ENCODE peak calls at places on chromosomes 5 and 9, in nine cellular contexts. P is HT-29; S is mesothelial cell of epicardium; E is heart left ventricle; L is GM12865; A is AG20443; Y is activated CD4-positive, alpha-beta T cell treated with anti-CD3 and anti-CD28 coated beads, Interleukin-2, amount 10 ng/mL, durations not matched to agents 7 days and 5 days; G is NCI-H524; B is NCI-H2081 treated with DMSO at 0.1 percent for 48 hours. J is an unnamed sample.

GRCh38 chr5:113276493-113276892 is 158.3 kb downstream of the TSSK1B start:
- DNase-seq in P (no peak), S (no peak), E (no peak), L (no peak), A (no peak), Y (no peak), G (no peak), B (no peak), J (no peak)

GRCh38 chr9:12680341-12680740 is 12.8 kb upstream of the TYRP1 start:
- DNase-seq in P (no peak), S (no peak), E (no peak), L (no peak), A (peak; percentile 34), Y (no peak), G (no peak), B (no peak), J (no peak)

GRCh38 chr5:143030349-143030748 is 260.2 kb downstream of the ARHGAP26 start:
- DNase-seq in P (no peak), S (no peak), E (no peak), L (no peak), A (no peak), Y (peak; percentile 23), G (no peak), B (no peak), J (no peak)

GRCh38 chr5:53423724-53424123 is 56.7 kb upstream of the FST start:
- DNase-seq in P (no peak), S (no peak), E (no peak), L (no peak), A (no peak), Y (no peak), G (no peak), B (no peak), J (no peak)

GRCh38 chr9:75531588-75531987 is 358.9 kb upstream of the PCSK5 start:
- DNase-seq in P (no peak), S (no peak), E (no peak), L (no peak), A (no peak), Y (no peak), G (no peak), B (no peak), J (no peak)

GRCh38 chr5:132237670-132238069 is 10.0 kb upstream of the P4HA2 start:
- DNase-seq in P (no peak), S (no peak), E (no peak), L (no peak), A (no peak), Y (no peak), G (no peak), B (no peak), J (no peak)

GRCh38 chr5:115068239-115069086 is 101.2 kb downstream of the TRIM36 start:
- DNase-seq in P (no peak), S (no peak), E (no peak), L (peak; percentile 79), A (no peak), Y (peak; percentile 6), G (no peak), B (no peak), J (no peak)

GRCh38 chr9:13033959-13034695 is 245.4 kb downstream of the MPDZ start:
- DNase-seq in P (peak; percentile 66), S (peak; percentile 84), E (peak; percentile 56), L (peak; percentile 40), A (peak; percentile 87), Y (no peak), G (peak; percentile 80), B (peak; percentile 84), J (no peak)

GRCh38 chr5:128053291-128053954 is 30.1 kb upstream of the SLC12A2 start:
- DNase-seq in P (no peak), S (no peak), E (no peak), L (no peak), A (no peak), Y (no peak), G (no peak), B (no peak), J (no peak)

GRCh38 chr9:101453776-101454570 is 18.4 kb upstream of the ALDOB start:
- DNase-seq in P (no peak), S (no peak), E (no peak), L (no peak), A (no peak), Y (no peak), G (no peak), B (no peak), J (no peak)

GRCh38 chr5:171272996-171273970 is 35.8 kb upstream of the TLX3 start:
- DNase-seq in P (peak; percentile 60), S (no peak), E (no peak), L (peak; percentile 47), A (peak; percentile 20), Y (peak; percentile 7), G (peak; percentile 43), B (no peak), J (no peak)

GRCh38 chr9:19481971-19482404 is 73.2 kb downstream of the ACER2 start:
- DNase-seq in P (no peak), S (no peak), E (no peak), L (no peak), A (no peak), Y (no peak), G (no peak), B (no peak), J (no peak)

GRCh38 chr9:136380381-136380780 is 6.9 kb upstream of the CARD9 start:
- DNase-seq in P (no peak), S (no peak), E (no peak), L (no peak), A (no peak), Y (no peak), G (no peak), B (no peak), J (no peak)

GRCh38 chr9:122116040-122116439 is 22.9 kb upstream of the TTLL11 start:
- DNase-seq in P (no peak), S (no peak), E (no peak), L (no peak), A (no peak), Y (no peak), G (no peak), B (no peak), J (no peak)

GRCh38 chr5:41748631-41749030 is 121.6 kb downstream of the OXCT1 start:
- DNase-seq in P (no peak), S (no peak), E (no peak), L (peak; percentile 88), A (no peak), Y (no peak), G (no peak), B (no peak), J (no peak)

GRCh38 chr5:153372433-153373167 is 117.9 kb upstream of the GRIA1 start:
- DNase-seq in P (no peak), S (no peak), E (no peak), L (no peak), A (no peak), Y (no peak), G (no peak), B (peak; percentile 57), J (no peak)

GRCh38 chr9:124661184-124661755 is 109.8 kb downstream of the NR6A1 start:
- DNase-seq in P (peak; percentile 8), S (no peak), E (no peak), L (no peak), A (no peak), Y (no peak), G (peak; percentile 49), B (peak; percentile 15), J (no peak)

GRCh38 chr5:143401846-143402463 is 1.5 kb downstream of the NR3C1 start:
- DNase-seq in P (no peak), S (no peak), E (no peak), L (peak; percentile 68), A (no peak), Y (peak; percentile 44), G (peak; percentile 48), B (no peak), J (no peak)

GRCh38 chr5:99141534-99142135 is 212.8 kb upstream of the CHD1 start:
- DNase-seq in P (no peak), S (no peak), E (no peak), L (no peak), A (no peak), Y (no peak), G (no peak), B (no peak), J (no peak)

GRCh38 chr9:127721391-127721821 is 5.5 kb downstream of the TTC16 start:
- DNase-seq in P (peak; percentile 79), S (no peak), E (peak; percentile 43), L (no peak), A (no peak), Y (no peak), G (no peak), B (no peak), J (no peak)

GRCh38 chr5:74272019-74272775 is 368.3 kb downstream of the ENC1 start:
- DNase-seq in P (no peak), S (no peak), E (no peak), L (no peak), A (peak; percentile 71), Y (no peak), G (no peak), B (no peak), J (no peak)

GRCh38 chr5:158050401-158050800 is 191.5 kb upstream of the CLINT1 start:
- DNase-seq in P (no peak), S (no peak), E (no peak), L (no peak), A (peak; percentile 21), Y (no peak), G (no peak), B (no peak), J (no peak)

GRCh38 chr5:134053840-134054338 is 49.1 kb upstream of the VDAC1 start:
- DNase-seq in P (peak; percentile 91), S (no peak), E (no peak), L (no peak), A (no peak), Y (peak; percentile 30), G (no peak), B (no peak), J (no peak)

GRCh38 chr9:115170674-115171073 is 52.7 kb upstream of the TNC start:
- DNase-seq in P (peak; percentile 56), S (no peak), E (no peak), L (no peak), A (peak; percentile 56), Y (no peak), G (no peak), B (no peak), J (no peak)

GRCh38 chr9:100473271-100474081 is 527 bp downstream of the TMEFF1 start:
- DNase-seq in P (no peak), S (peak; percentile 64), E (peak; percentile 63), L (peak; percentile 34), A (peak; percentile 77), Y (peak; percentile 14), G (peak; percentile 62), B (no peak), J (no peak)

GRCh38 chr5:159536626-159537025 is 206.3 kb upstream of the IL12B start:
- DNase-seq in P (no peak), S (no peak), E (no peak), L (no peak), A (no peak), Y (no peak), G (no peak), B (no peak), J (no peak)

GRCh38 chr5:68873198-68873597 is 220.6 kb upstream of the SLC30A5 start:
- DNase-seq in P (no peak), S (no peak), E (no peak), L (no peak), A (no peak), Y (no peak), G (peak; percentile 35), B (no peak), J (no peak)

GRCh38 chr9:132631280-132631679 is 38.5 kb downstream of the DDX31 start:
- DNase-seq in P (no peak), S (no peak), E (no peak), L (no peak), A (peak; percentile 40), Y (no peak), G (no peak), B (no peak), J (no peak)

GRCh38 chr5:150632305-150633160 is 7.9 kb upstream of the SYNPO start:
- DNase-seq in P (no peak), S (no peak), E (peak; percentile 45), L (no peak), A (no peak), Y (no peak), G (peak; percentile 96), B (no peak), J (no peak)

GRCh38 chr5:76742586-76742985 is 26.7 kb downstream of the F2R start:
- DNase-seq in P (no peak), S (no peak), E (no peak), L (no peak), A (peak; percentile 39), Y (no peak), G (no peak), B (no peak), J (no peak)

J was measured in activated effector memory CD4-positive, alpha-beta T cell treated with Interleukin-2 at 50 U/mL for 16 hours.